ENCODE peak calls at places on chromosomes 11 and 22, in six cellular contexts. G is IMR-90, Z is heart right ventricle, P is PC-9, N is AG04450, W is thoracic aorta. E is an unnamed sample.

GRCh38 chr11:831132-831864 is 1.5 kb upstream of the CD151 start:
- DNase-seq in G (peak; percentile 80), Z (no peak), P (no peak), N (no peak), W (no peak), E (no peak)

GRCh38 chr11:72759468-72759867 is 7.3 kb upstream of the ARAP1 start:
- DNase-seq in G (no peak), Z (no peak), P (no peak), N (no peak), W (no peak), E (no peak)

GRCh38 chr11:13486926-13487660 is 8.7 kb downstream of the PTH start:
- DNase-seq in G (no peak), Z (peak; percentile 47), P (no peak), N (no peak), W (no peak), E (no peak)

GRCh38 chr11:130390071-130390758 is 38.2 kb downstream of the ADAMTS8 start:
- DNase-seq in G (peak; percentile 99), Z (no peak), P (no peak), N (peak; percentile 97), W (no peak), E (peak; percentile 54)

GRCh38 chr22:22400099-22400498 is 108.4 kb downstream of the ZNF280B start:
- DNase-seq in G (no peak), Z (no peak), P (no peak), N (no peak), W (no peak), E (no peak)

GRCh38 chr22:23192133-23192532 is 11.8 kb downstream of the BCR start:
- DNase-seq in G (no peak), Z (no peak), P (peak; percentile 47), N (no peak), W (no peak), E (no peak)

GRCh38 chr11:123531325-123531724 is 101.3 kb downstream of the GRAMD1B start:
- DNase-seq in G (no peak), Z (no peak), P (no peak), N (no peak), W (no peak), E (no peak)

GRCh38 chr11:30481816-30482215 is 104.3 kb downstream of the MPPED2 start:
- DNase-seq in G (no peak), Z (no peak), P (no peak), N (no peak), W (no peak), E (no peak)

GRCh38 chr22:42939451-42939881 is 75.5 kb downstream of the PACSIN2 start:
- DNase-seq in G (no peak), Z (no peak), P (no peak), N (no peak), W (no peak), E (no peak)
- H3K27ac ChIP-seq in G (peak overlapping the region; percentile 4), Z (peak overlapping the region; percentile 85), P (peak overlapping the region; percentile 92), N (peak overlapping the region; percentile 65), W (peak overlapping the region; percentile 97), E (peak overlapping the region; percentile 86)

GRCh38 chr11:27234961-27235360 is 128.1 kb downstream of the CCDC34 start:
- DNase-seq in G (no peak), Z (no peak), P (no peak), N (no peak), W (no peak), E (no peak)

GRCh38 chr11:27237641-27238040 is 125.4 kb downstream of the CCDC34 start:
- DNase-seq in G (no peak), Z (no peak), P (no peak), N (no peak), W (no peak), E (no peak)

GRCh38 chr11:27231519-27231918 is 131.5 kb downstream of the CCDC34 start:
- DNase-seq in G (no peak), Z (no peak), P (no peak), N (no peak), W (no peak), E (no peak)

GRCh38 chr11:27233654-27234042 is 129.4 kb downstream of the CCDC34 start:
- DNase-seq in G (no peak), Z (no peak), P (no peak), N (no peak), W (no peak), E (no peak)

DNA sequence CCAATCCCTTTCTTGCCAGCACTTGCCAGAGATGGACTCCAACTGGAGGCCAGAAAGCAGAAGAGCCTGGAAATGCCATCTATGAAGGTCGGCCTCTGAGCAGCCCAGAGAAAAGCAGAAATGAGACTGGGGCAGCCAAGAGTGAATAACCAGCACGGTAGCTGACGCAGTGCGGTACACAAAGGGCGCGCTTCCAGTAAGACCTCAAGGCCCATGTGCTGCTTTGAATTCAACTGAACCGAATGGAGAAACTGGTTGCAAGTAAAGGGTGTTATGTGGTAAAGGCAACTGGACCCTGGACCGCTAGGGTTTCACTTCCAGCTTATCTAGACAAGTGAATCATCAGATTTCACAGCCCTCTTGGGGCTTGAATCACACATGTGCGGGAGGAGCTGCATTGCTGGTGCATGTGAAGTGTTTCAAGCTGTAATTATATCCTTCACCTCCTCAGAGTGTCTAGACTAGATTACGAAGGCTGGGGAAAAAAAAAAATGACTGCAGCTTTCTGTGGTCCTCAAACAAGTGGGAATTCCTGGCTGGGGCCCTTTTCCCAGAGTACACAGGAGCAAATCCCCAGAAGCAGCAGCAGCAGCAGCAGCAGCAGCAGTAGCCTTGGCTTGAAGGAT is 128.9 kb downstream of the CCDC34 start:
- DNase-seq in G (peak; percentile 94), Z (peak; percentile 27), P (peak; percentile 8), N (peak; percentile 61), W (no peak), E (peak; percentile 25)
- TF ChIP-seq CTCF in G (peak; percentile 27), Z (no peak), P (no peak), N (no peak), W (no peak), E (no peak)

GRCh38 chr11:57516061-57516443 is 550 bp upstream of the SLC43A1 start:
- DNase-seq in G (no peak), Z (no peak), P (no peak), N (no peak), W (no peak), E (no peak)
- H3K27ac ChIP-seq in G (peak overlapping the region; percentile 86), Z (no peak overlapping the region), P (no peak overlapping the region), N (no peak overlapping the region), W (peak overlapping the region; percentile 50), E (peak overlapping the region; percentile 63)

DNA sequence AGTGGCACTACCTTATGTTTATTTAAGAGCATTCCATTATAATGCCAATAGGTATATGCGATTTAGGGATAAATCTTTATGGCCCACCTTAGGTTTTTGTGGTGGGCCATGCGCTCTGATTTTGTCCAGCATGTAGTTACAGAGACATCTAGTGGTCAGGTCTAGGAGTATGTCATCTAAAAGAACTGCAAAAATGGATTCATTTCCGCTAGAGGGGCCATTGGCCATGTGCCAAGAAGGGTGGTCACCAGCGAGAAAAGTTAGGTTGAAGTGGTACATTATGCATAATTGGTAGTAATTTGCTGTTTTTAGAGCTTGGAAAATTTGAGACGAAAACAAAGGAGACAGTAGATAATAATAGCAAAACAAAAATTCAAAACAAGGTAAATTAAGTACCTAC is 27.7 kb downstream of the LRRC4C start:
- DNase-seq in G (no peak), Z (no peak), P (no peak), N (no peak), W (no peak), E (peak; percentile 8)
- TF ChIP-seq CTCF in G (peak; percentile 21), Z (peak; percentile 55), P (peak; percentile 42), N (no peak), W (no peak), E (no peak)

DNA sequence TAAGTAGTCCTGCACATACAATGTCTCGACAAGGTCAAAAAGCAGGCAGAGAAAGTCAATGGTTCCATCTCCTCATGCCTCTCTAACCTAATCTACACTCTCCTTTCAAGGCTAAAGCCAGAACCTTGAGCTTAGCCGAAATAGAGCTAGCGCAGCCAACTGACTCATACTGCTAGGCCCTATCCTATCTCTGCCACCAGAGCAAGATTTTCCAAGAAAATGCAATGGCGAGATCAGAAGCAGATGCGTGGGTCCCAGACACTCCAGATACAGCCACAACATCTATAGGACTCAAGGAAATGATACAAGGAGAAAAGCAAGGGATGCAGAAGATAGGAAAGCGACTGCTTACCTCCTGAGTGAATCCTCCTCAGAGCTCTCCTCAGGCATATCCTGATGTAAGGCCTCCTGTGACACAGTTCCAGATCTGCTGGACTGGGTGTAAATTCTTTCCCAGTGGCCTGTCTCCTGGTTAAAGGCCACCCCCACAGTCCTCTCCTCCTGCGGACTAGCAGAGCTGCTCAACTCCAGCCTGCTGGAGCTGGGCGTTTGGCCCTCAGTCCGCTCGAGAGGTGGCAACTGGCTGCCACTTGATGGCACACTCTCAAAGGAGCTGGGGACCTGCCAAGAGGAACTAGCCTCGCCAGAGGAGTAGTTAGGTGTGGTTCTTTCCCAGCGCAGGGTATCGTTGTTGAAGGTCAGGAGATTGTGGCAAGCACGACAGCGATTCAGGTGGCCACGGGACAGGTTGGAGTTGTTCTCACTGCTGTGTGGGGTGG is 52.0 kb downstream of the AMBRA1 start:
- DNase-seq in G (no peak), Z (peak; percentile 44), P (peak; percentile 48), N (no peak), W (no peak), E (no peak)
- H3K27ac ChIP-seq in G (no peak overlapping the region), Z (no peak overlapping the region), P (no peak overlapping the region), N (no peak overlapping the region), W (no peak overlapping the region), E (peak overlapping the region; percentile 8)

GRCh38 chr11:34050536-34050935 is 995 bp upstream of the CAPRIN1 start:
- DNase-seq in G (peak; percentile 10), Z (peak; percentile 22), P (no peak), N (no peak), W (no peak), E (no peak)

GRCh38 chr11:34052608-34053160 is 1.2 kb downstream of the CAPRIN1 start:
- DNase-seq in G (no peak), Z (no peak), P (peak; percentile 15), N (no peak), W (no peak), E (peak; percentile 29)

GRCh38 chr11:34050967-34051348 is 573 bp upstream of the CAPRIN1 start:
- DNase-seq in G (peak; percentile 30), Z (no peak), P (no peak), N (no peak), W (no peak), E (no peak)

GRCh38 chr11:34052036-34052607 is 591 bp downstream of the CAPRIN1 start:
- DNase-seq in G (peak; percentile 84), Z (peak; percentile 93), P (peak; percentile 91), N (peak; percentile 57), W (peak; percentile 32), E (peak; percentile 93)

GRCh38 chr11:34051349-34052035 is at the start of gene CAPRIN1:
- DNase-seq in G (peak; percentile 83), Z (peak; percentile 88), P (peak; percentile 93), N (peak; percentile 63), W (peak; percentile 47), E (peak; percentile 90)
- TF ChIP-seq CTCF in G (no peak), Z (no peak), P (no peak), N (no peak), W (no peak), E (no peak)

GRCh38 chr11:100711984-100712383 is 24.9 kb downstream of the ARHGAP42 start:
- DNase-seq in G (no peak), Z (no peak), P (no peak), N (no peak), W (no peak), E (no peak)
- H3K27ac ChIP-seq in G (no peak overlapping the region), Z (no peak overlapping the region), P (no peak overlapping the region), N (no peak overlapping the region), W (no peak overlapping the region), E (no peak overlapping the region)

DNA sequence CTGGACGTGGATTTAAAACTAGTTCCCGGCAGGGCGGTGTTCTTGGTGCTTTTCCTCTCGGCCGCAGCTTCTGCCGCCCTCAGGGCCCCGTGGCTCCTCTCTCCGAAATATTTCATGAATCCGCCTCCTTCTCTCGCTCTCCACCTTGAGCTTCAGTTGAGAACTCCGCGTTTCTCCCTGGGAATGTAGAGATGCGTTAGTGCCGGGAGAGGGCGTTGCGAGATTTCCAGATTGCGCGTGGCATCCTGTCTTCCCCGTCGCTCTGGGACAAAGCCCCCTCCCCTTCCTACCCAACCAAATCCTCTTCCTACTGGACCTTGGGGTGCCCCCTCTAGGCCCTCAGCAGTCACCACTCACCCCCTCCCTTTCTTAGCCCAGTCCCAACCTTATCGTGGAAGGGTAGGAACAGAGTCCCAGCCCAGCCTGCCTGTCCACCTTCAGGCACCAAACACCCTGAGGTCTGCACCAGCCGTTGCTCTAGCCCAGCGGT is 15.5 kb upstream of the RAC2 start:
- DNase-seq in G (peak; percentile 61), Z (no peak), P (peak; percentile 47), N (no peak), W (no peak), E (peak; percentile 18)
- TF ChIP-seq CTCF in G (peak; percentile 73), Z (peak; percentile 42), P (peak; percentile 66), N (peak; percentile 78), W (no peak), E (no peak)